ENCODE peak calls at places on chromosomes 16 and 17, in seven cellular contexts. F is esophagus muscularis mucosa; N is GM23248; G is heart right ventricle; R is effector memory CD4-positive, alpha-beta T cell; D is tibial nerve; S is PC-3. H is an unnamed sample. For H3K9me3 and H3K36me3, the result is how much of the 10 kb centered on the place peaks cover.

GRCh38 chr17:76371656-76372628 is 12.5 kb upstream of the SPHK1 start:
- DNase-seq in F (no peak), N (peak), G (peak), R (no peak), D (no peak), S (peak), H (no peak)

GRCh38 chr17:55294042-55294751 is 29.4 kb downstream of the HLF start:
- DNase-seq in F (no peak), N (no peak), G (no peak), R (no peak), D (no peak), S (no peak), H (no peak)

GRCh38 chr17:27532269-27533067 is 76.2 kb downstream of the KSR1 start:
- DNase-seq in F (no peak), N (no peak), G (no peak), R (no peak), D (peak), S (no peak), H (no peak)

GRCh38 chr17:58316260-58316960 is 12.2 kb downstream of the TSPOAP1 start:
- DNase-seq in F (no peak), N (no peak), G (no peak), R (no peak), D (no peak), S (no peak), H (peak)

GRCh38 chr16:268141-269053 is 7.3 kb downstream of the RGS11 start:
- DNase-seq in F (no peak), N (no peak), G (no peak), R (no peak), D (no peak), S (no peak), H (no peak)

GRCh38 chr16:49588061-49588460 is 214.5 kb downstream of the C16orf78 start:
- DNase-seq in F (no peak), N (no peak), G (no peak), R (no peak), D (no peak), S (no peak), H (no peak)

GRCh38 chr16:70396209-70396904 is 42.5 kb downstream of the ST3GAL2 start:
- DNase-seq in F (no peak), N (peak), G (no peak), R (no peak), D (no peak), S (no peak), H (peak)

GRCh38 chr17:40699880-40700279 is 3.7 kb downstream of the KRT24 start:
- DNase-seq in F (no peak), N (no peak), G (no peak), R (no peak), D (peak), S (no peak), H (no peak)

GRCh38 chr16:31148281-31148728 is 1.6 kb downstream of the PRSS36 start:
- DNase-seq in F (no peak), N (no peak), G (no peak), R (no peak), D (no peak), S (no peak), H (no peak)

GRCh38 chr17:14209215-14209614 is 27.4 kb downstream of the CDRT15 start:
- DNase-seq in F (peak), N (no peak), G (no peak), R (no peak), D (no peak), S (no peak), H (no peak)

GRCh38 chr16:19605701-19606100 is 50.2 kb downstream of the VPS35L start:
- DNase-seq in F (no peak), N (no peak), G (no peak), R (no peak), D (no peak), S (peak), H (no peak)

GRCh38 chr17:60577147-60577925 is 22.7 kb upstream of the PPM1D start:
- DNase-seq in F (no peak), N (peak), G (no peak), R (no peak), D (peak), S (peak), H (peak)

GRCh38 chr16:55661842-55662479 is 6.2 kb downstream of the SLC6A2 start:
- DNase-seq in F (no peak), N (peak), G (no peak), R (no peak), D (no peak), S (peak), H (peak)

GRCh38 chr17:64750478-64750877 is 88.4 kb upstream of the SMURF2 start:
- DNase-seq in F (no peak), N (no peak), G (no peak), R (no peak), D (no peak), S (no peak), H (no peak)

GRCh38 chr16:11201498-11202259 is 54.3 kb downstream of the SOCS1 start:
- DNase-seq in F (no peak), N (peak), G (no peak), R (no peak), D (no peak), S (peak), H (no peak)

GRCh38 chr16:48206594-48207242 is 37.4 kb upstream of the LONP2 start:
- DNase-seq in F (no peak), N (no peak), G (no peak), R (no peak), D (no peak), S (peak), H (no peak)

GRCh38 chr17:42409467-42410351 is 13.3 kb downstream of the CAVIN1 start:
- DNase-seq in F (no peak), N (peak), G (peak), R (no peak), D (peak), S (no peak), H (no peak)

GRCh38 chr17:47883589-47884426 is 12.2 kb upstream of the SP2 start:
- DNase-seq in F (no peak), N (no peak), G (no peak), R (no peak), D (no peak), S (no peak), H (no peak)

GRCh38 chr16:15601212-15601879 is 41.6 kb downstream of the MARF1 start:
- DNase-seq in F (no peak), N (no peak), G (no peak), R (no peak), D (no peak), S (no peak), H (no peak)

GRCh38 chr17:78343433-78344201 is 16.3 kb downstream of the SOCS3 start:
- DNase-seq in F (no peak), N (no peak), G (no peak), R (peak), D (no peak), S (no peak), H (peak)

GRCh38 chr17:1965556-1966273 is 59.4 kb downstream of the RTN4RL1 start:
- DNase-seq in F (no peak), N (no peak), G (no peak), R (no peak), D (no peak), S (no peak), H (no peak)

GRCh38 chr16:37511-37910 is 15.9 kb downstream of the POLR3K start:
- DNase-seq in F (no peak), N (no peak), G (no peak), R (no peak), D (no peak), S (no peak), H (no peak)

GRCh38 chr16:51762081-51762995 is 611.3 kb upstream of the SALL1 start:
- DNase-seq in F (peak), N (peak), G (peak), R (no peak), D (peak), S (peak), H (peak)

GRCh38 chr16:1125471-1125870 is 27.4 kb upstream of the CACNA1H start:
- DNase-seq in F (no peak), N (peak), G (no peak), R (no peak), D (no peak), S (peak), H (peak)

GRCh38 chr16:30748634-30749445 is 615 bp downstream of the PHKG2 start:
- DNase-seq in F (no peak), N (peak), G (peak), R (no peak), D (no peak), S (peak), H (peak)

GRCh38 chr17:62085511-62086408 is 20.7 kb upstream of the MED13 start:
- DNase-seq in F (no peak), N (peak), G (no peak), R (no peak), D (no peak), S (no peak), H (no peak)

GRCh38 chr16:47644661-47645060 is 183.5 kb downstream of the PHKB start:
- DNase-seq in F (no peak), N (peak), G (no peak), R (no peak), D (no peak), S (no peak), H (no peak)

GRCh38 chr17:74959826-74960738 is 12.5 kb downstream of the HID1 start:
- DNase-seq in F (no peak), N (peak), G (no peak), R (no peak), D (no peak), S (no peak), H (no peak)

GRCh38 chr17:55062921-55063320 is 94.4 kb downstream of the STXBP4 start:
- DNase-seq in F (no peak), N (peak), G (no peak), R (no peak), D (no peak), S (peak), H (no peak)

GRCh38 chr16:84475643-84476240 is 28.7 kb downstream of the MEAK7 start:
- DNase-seq in F (no peak), N (no peak), G (no peak), R (no peak), D (no peak), S (peak), H (no peak)

DNA sequence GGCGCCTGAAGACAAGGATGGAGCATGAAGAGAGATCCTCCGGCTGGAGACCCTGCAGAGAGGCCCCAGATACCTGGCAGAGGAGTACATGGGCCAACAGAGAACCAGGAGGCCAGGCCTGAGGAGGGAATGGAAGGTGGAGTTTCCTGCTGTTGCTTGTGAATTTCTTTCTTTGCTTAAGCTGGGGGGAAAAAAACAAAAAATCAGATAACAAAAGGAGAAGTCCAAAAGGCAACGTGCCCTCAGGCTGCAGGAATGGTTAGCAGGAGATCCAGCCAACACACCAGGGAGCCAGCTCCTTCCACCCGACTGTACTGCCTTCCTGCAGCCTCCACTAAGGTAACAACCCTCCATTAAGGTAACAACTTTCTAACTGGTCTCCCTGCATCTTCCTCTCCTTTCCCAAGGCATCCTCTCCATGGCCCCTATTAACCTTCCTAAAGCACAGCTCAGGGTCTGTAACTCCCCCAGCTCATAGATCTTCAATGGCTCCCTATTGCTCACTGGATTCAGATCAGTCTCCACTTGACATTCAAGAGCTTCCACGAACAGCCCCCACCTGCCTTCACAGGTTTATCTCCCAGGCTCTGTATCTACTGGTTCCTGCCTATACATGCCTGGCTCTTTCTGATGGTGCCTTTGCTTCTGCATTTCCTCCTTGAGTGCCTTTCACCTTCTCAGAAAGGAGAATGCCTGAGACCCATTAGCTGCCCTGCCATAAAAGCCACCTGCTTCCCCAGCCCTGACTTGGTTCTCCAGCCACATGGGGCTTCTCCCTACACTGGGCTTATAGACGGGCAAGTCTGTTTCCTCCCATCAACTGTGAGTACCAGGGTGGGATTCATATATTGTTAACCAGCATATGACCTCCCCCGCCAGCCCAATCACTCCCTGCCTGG is 725 bp upstream of the ARL5C start:
- DNase-seq in F (no peak), N (no peak), G (no peak), R (no peak), D (no peak), S (no peak), H (peak)
- H3K4me3 ChIP-seq in F (no peak), N (no peak), G (no peak), R (no peak), D (no peak), S (no peak), H (peak)

GRCh38 chr16:3295783-3296182 is 9.4 kb downstream of the TIGD7 start:
- DNase-seq in F (no peak), N (no peak), G (no peak), R (no peak), D (no peak), S (no peak), H (no peak)

GRCh38 chr16:3289998-3290673 is 6.8 kb downstream of the ZNF263 start:
- DNase-seq in F (no peak), N (no peak), G (no peak), R (no peak), D (no peak), S (no peak), H (no peak)

GRCh38 chr16:3295209-3295608 is 10.0 kb downstream of the TIGD7 start:
- DNase-seq in F (no peak), N (no peak), G (no peak), R (no peak), D (no peak), S (no peak), H (no peak)

GRCh38 chr16:3292604-3293003 is 9.3 kb downstream of the ZNF263 start:
- DNase-seq in F (no peak), N (peak), G (no peak), R (no peak), D (no peak), S (peak), H (no peak)
- H3K9me3 ChIP-seq in F (half or more), N (under half), G (half or more), R (half or more), D (under half), S (under half), H (under half)

GRCh38 chr16:57993452-57993851 is 7.0 kb downstream of the ZNF319 start:
- DNase-seq in F (no peak), N (no peak), G (no peak), R (no peak), D (no peak), S (no peak), H (no peak)
- H3K36me3 ChIP-seq in F (under half), N (under half), G (under half), R (under half), D (half or more), S (under half), H (under half)

DNA sequence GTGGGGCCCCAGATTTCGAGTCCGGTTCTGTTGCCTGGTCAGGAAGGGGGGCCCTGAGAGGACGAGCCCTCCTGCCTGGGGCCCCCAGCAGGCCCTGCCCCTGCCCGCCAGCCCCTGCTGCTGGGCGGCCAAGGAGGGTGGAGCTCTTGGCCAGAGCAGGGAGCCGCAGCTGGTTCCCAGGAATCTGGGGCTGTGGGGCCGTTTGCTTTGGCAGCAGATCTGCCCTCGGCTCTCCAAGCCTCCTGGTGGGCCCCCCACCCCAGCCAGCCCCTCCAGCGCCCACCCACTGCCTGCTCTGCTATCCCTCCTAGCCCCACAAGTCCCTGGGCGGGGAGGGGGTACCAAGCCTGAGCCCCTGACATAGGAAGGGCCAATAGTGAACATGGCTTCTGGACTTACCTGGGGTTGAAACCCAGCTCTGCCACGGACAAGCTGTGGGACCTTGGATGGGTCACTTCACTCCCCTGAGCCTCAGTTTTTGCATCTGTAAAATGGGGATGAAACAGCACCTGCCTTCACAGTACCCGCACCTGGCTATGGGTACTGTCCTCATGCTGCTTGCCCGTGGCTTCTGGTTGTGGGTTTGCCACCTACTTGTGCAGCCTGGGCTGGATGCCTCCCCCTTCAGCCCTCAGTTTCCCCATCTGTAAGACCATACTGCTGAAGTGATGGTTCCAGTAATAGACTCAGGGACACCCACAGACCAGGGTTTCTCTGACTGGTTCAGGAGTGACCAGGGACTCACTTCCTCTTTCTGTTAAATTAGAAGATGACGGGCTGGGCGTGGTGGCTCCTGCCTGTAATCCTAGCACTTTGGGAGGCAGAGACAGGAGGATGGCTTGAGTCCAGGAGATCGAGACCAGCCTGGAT is 9.2 kb downstream of the GLIS2 start:
- DNase-seq in F (no peak), N (no peak), G (no peak), R (no peak), D (no peak), S (no peak), H (no peak)
- H3K4me3 ChIP-seq in F (no peak), N (no peak), G (no peak), R (no peak), D (no peak), S (no peak), H (no peak)

GRCh38 chr16:3389663-3390338 is 11.0 kb downstream of the ZSCAN32 start:
- DNase-seq in F (no peak), N (no peak), G (no peak), R (no peak), D (no peak), S (no peak), H (no peak)
- H3K9me3 ChIP-seq in F (half or more), N (under half), G (half or more), R (under half), D (under half), S (under half), H (under half)

GRCh38 chr17:82924812-82925211 is 85.0 kb upstream of the ZNF750 start:
- DNase-seq in F (no peak), N (no peak), G (no peak), R (no peak), D (no peak), S (peak), H (no peak)
- H3K36me3 ChIP-seq in F (half or more), N (under half), G (half or more), R (half or more), D (half or more), S (under half), H (half or more)